ENCODE peak calls at places on chromosomes 5 and 9, in ten cellular contexts. One of them, this sample, is unnamed.

GRCh38 chr5:73867344-73868335 is 241.6 kb downstream of the ARHGEF28 start:
- DNase-seq in adipocyte: peak
- DNase-seq in HuH-7: no peak
- DNase-seq in osteoblast: peak
- DNase-seq in H9: no peak
- DNase-seq in activated T-cell treated with anti-CD3 and anti-CD28 coated beads for 24 hours: no peak
- DNase-seq in left ventricle myocardium inferior: no peak
- DNase-seq in NAMALWA: no peak
- DNase-seq in NCI-H2171: no peak
- DNase-seq in activated CD4-positive, alpha-beta T cell treated with anti-CD3 and anti-CD28 coated beads for 4 hours: no peak
- DNase-seq in this sample: no peak

GRCh38 chr5:134561871-134562296 is 36.4 kb downstream of the JADE2 start:
- DNase-seq in HuH-7: peak
- DNase-seq in left ventricle myocardium inferior: peak
- DNase-seq in activated T-cell treated with anti-CD3 and anti-CD28 coated beads for 24 hours: no peak
- DNase-seq in H9: peak
- DNase-seq in NCI-H2171: no peak
- DNase-seq in activated CD4-positive, alpha-beta T cell treated with anti-CD3 and anti-CD28 coated beads for 4 hours: no peak
- DNase-seq in NAMALWA: no peak
- DNase-seq in osteoblast: peak
- DNase-seq in adipocyte: peak
- DNase-seq in this sample: no peak

GRCh38 chr9:126857261-126857960 is 3.0 kb upstream of the ZBTB34 start:
- DNase-seq in activated T-cell treated with anti-CD3 and anti-CD28 coated beads for 24 hours: no peak
- DNase-seq in NAMALWA: no peak
- DNase-seq in adipocyte: no peak
- DNase-seq in HuH-7: no peak
- DNase-seq in H9: no peak
- DNase-seq in NCI-H2171: no peak
- DNase-seq in activated CD4-positive, alpha-beta T cell treated with anti-CD3 and anti-CD28 coated beads for 4 hours: no peak
- DNase-seq in osteoblast: no peak
- DNase-seq in left ventricle myocardium inferior: no peak
- DNase-seq in this sample: no peak

GRCh38 chr9:133979124-133979920 is 12.8 kb downstream of the VAV2 start:
- DNase-seq in NCI-H2171: no peak
- DNase-seq in H9: peak
- DNase-seq in activated CD4-positive, alpha-beta T cell treated with anti-CD3 and anti-CD28 coated beads for 4 hours: no peak
- DNase-seq in activated T-cell treated with anti-CD3 and anti-CD28 coated beads for 24 hours: no peak
- DNase-seq in adipocyte: no peak
- DNase-seq in HuH-7: peak
- DNase-seq in NAMALWA: peak
- DNase-seq in left ventricle myocardium inferior: peak
- DNase-seq in osteoblast: peak
- DNase-seq in this sample: no peak

GRCh38 chr9:115115117-115115880 is 2.7 kb downstream of the TNC start:
- DNase-seq in activated CD4-positive, alpha-beta T cell treated with anti-CD3 and anti-CD28 coated beads for 4 hours: no peak
- DNase-seq in activated T-cell treated with anti-CD3 and anti-CD28 coated beads for 24 hours: no peak
- DNase-seq in left ventricle myocardium inferior: no peak
- DNase-seq in adipocyte: peak
- DNase-seq in NCI-H2171: no peak
- DNase-seq in HuH-7: no peak
- DNase-seq in NAMALWA: no peak
- DNase-seq in H9: no peak
- DNase-seq in osteoblast: no peak
- DNase-seq in this sample: no peak

GRCh38 chr5:148826082-148826971 is at the start of gene ADRB2:
- DNase-seq in activated T-cell treated with anti-CD3 and anti-CD28 coated beads for 24 hours: peak
- DNase-seq in NAMALWA: peak
- DNase-seq in adipocyte: peak
- DNase-seq in left ventricle myocardium inferior: peak
- DNase-seq in activated CD4-positive, alpha-beta T cell treated with anti-CD3 and anti-CD28 coated beads for 4 hours: peak
- DNase-seq in H9: peak
- DNase-seq in NCI-H2171: no peak
- DNase-seq in HuH-7: peak
- DNase-seq in osteoblast: peak
- DNase-seq in this sample: peak

GRCh38 chr9:137550241-137550621 is at the start of gene PNPLA7:
- DNase-seq in activated T-cell treated with anti-CD3 and anti-CD28 coated beads for 24 hours: peak
- DNase-seq in osteoblast: peak
- DNase-seq in H9: peak
- DNase-seq in NAMALWA: peak
- DNase-seq in NCI-H2171: peak
- DNase-seq in left ventricle myocardium inferior: peak
- DNase-seq in HuH-7: peak
- DNase-seq in adipocyte: peak
- DNase-seq in activated CD4-positive, alpha-beta T cell treated with anti-CD3 and anti-CD28 coated beads for 4 hours: peak
- DNase-seq in this sample: no peak

GRCh38 chr5:26737763-26738162 is 300.6 kb downstream of the CDH9 start:
- DNase-seq in HuH-7: no peak
- DNase-seq in NAMALWA: no peak
- DNase-seq in left ventricle myocardium inferior: no peak
- DNase-seq in adipocyte: no peak
- DNase-seq in NCI-H2171: no peak
- DNase-seq in H9: no peak
- DNase-seq in activated T-cell treated with anti-CD3 and anti-CD28 coated beads for 24 hours: no peak
- DNase-seq in activated CD4-positive, alpha-beta T cell treated with anti-CD3 and anti-CD28 coated beads for 4 hours: no peak
- DNase-seq in osteoblast: no peak
- DNase-seq in this sample: no peak

GRCh38 chr9:96383165-96383939 is at the start of gene SLC35D2:
- DNase-seq in NAMALWA: no peak
- DNase-seq in activated T-cell treated with anti-CD3 and anti-CD28 coated beads for 24 hours: no peak
- DNase-seq in left ventricle myocardium inferior: peak
- DNase-seq in activated CD4-positive, alpha-beta T cell treated with anti-CD3 and anti-CD28 coated beads for 4 hours: peak
- DNase-seq in adipocyte: peak
- DNase-seq in osteoblast: peak
- DNase-seq in NCI-H2171: no peak
- DNase-seq in HuH-7: peak
- DNase-seq in H9: peak
- DNase-seq in this sample: no peak

GRCh38 chr9:109246533-109246932 is 74.3 kb downstream of the EPB41L4B start:
- DNase-seq in NCI-H2171: no peak
- DNase-seq in activated CD4-positive, alpha-beta T cell treated with anti-CD3 and anti-CD28 coated beads for 4 hours: no peak
- DNase-seq in adipocyte: no peak
- DNase-seq in NAMALWA: no peak
- DNase-seq in activated T-cell treated with anti-CD3 and anti-CD28 coated beads for 24 hours: no peak
- DNase-seq in HuH-7: no peak
- DNase-seq in H9: no peak
- DNase-seq in left ventricle myocardium inferior: no peak
- DNase-seq in osteoblast: no peak
- DNase-seq in this sample: no peak

GRCh38 chr5:116454417-116454927 is 120.2 kb downstream of the SEMA6A start:
- DNase-seq in adipocyte: peak
- DNase-seq in HuH-7: no peak
- DNase-seq in NCI-H2171: no peak
- DNase-seq in osteoblast: no peak
- DNase-seq in activated T-cell treated with anti-CD3 and anti-CD28 coated beads for 24 hours: no peak
- DNase-seq in activated CD4-positive, alpha-beta T cell treated with anti-CD3 and anti-CD28 coated beads for 4 hours: no peak
- DNase-seq in NAMALWA: no peak
- DNase-seq in H9: no peak
- DNase-seq in left ventricle myocardium inferior: no peak
- DNase-seq in this sample: peak

GRCh38 chr9:109901191-109901590 is 121.2 kb downstream of the PALM2AKAP2 start:
- DNase-seq in left ventricle myocardium inferior: no peak
- DNase-seq in HuH-7: no peak
- DNase-seq in H9: no peak
- DNase-seq in NAMALWA: no peak
- DNase-seq in activated CD4-positive, alpha-beta T cell treated with anti-CD3 and anti-CD28 coated beads for 4 hours: no peak
- DNase-seq in activated T-cell treated with anti-CD3 and anti-CD28 coated beads for 24 hours: no peak
- DNase-seq in adipocyte: no peak
- DNase-seq in osteoblast: no peak
- DNase-seq in NCI-H2171: no peak
- DNase-seq in this sample: no peak

GRCh38 chr9:36091028-36091953 is 45.2 kb upstream of the GLIPR2 start:
- DNase-seq in osteoblast: peak
- DNase-seq in NAMALWA: no peak
- DNase-seq in HuH-7: no peak
- DNase-seq in left ventricle myocardium inferior: no peak
- DNase-seq in activated CD4-positive, alpha-beta T cell treated with anti-CD3 and anti-CD28 coated beads for 4 hours: no peak
- DNase-seq in adipocyte: peak
- DNase-seq in activated T-cell treated with anti-CD3 and anti-CD28 coated beads for 24 hours: no peak
- DNase-seq in H9: no peak
- DNase-seq in NCI-H2171: no peak
- DNase-seq in this sample: no peak

GRCh38 chr9:82621446-82621845 is 441.5 kb downstream of the RASEF start:
- DNase-seq in adipocyte: no peak
- DNase-seq in osteoblast: peak
- DNase-seq in NAMALWA: no peak
- DNase-seq in NCI-H2171: no peak
- DNase-seq in H9: no peak
- DNase-seq in left ventricle myocardium inferior: no peak
- DNase-seq in activated T-cell treated with anti-CD3 and anti-CD28 coated beads for 24 hours: no peak
- DNase-seq in HuH-7: no peak
- DNase-seq in activated CD4-positive, alpha-beta T cell treated with anti-CD3 and anti-CD28 coated beads for 4 hours: no peak
- DNase-seq in this sample: no peak

GRCh38 chr5:135635471-135635870 is 56.7 kb upstream of the CXCL14 start:
- DNase-seq in osteoblast: no peak
- DNase-seq in H9: no peak
- DNase-seq in HuH-7: no peak
- DNase-seq in activated T-cell treated with anti-CD3 and anti-CD28 coated beads for 24 hours: no peak
- DNase-seq in adipocyte: no peak
- DNase-seq in left ventricle myocardium inferior: no peak
- DNase-seq in NCI-H2171: no peak
- DNase-seq in NAMALWA: no peak
- DNase-seq in activated CD4-positive, alpha-beta T cell treated with anti-CD3 and anti-CD28 coated beads for 4 hours: no peak
- DNase-seq in this sample: no peak

GRCh38 chr9:36744678-36745077 is 172.0 kb downstream of the MELK start:
- DNase-seq in activated T-cell treated with anti-CD3 and anti-CD28 coated beads for 24 hours: no peak
- DNase-seq in NAMALWA: no peak
- DNase-seq in adipocyte: no peak
- DNase-seq in NCI-H2171: no peak
- DNase-seq in H9: no peak
- DNase-seq in osteoblast: no peak
- DNase-seq in left ventricle myocardium inferior: no peak
- DNase-seq in activated CD4-positive, alpha-beta T cell treated with anti-CD3 and anti-CD28 coated beads for 4 hours: no peak
- DNase-seq in HuH-7: no peak
- DNase-seq in this sample: no peak

GRCh38 chr5:157046041-157046440 is 12.9 kb downstream of the HAVCR1 start:
- DNase-seq in HuH-7: no peak
- DNase-seq in left ventricle myocardium inferior: peak
- DNase-seq in NCI-H2171: no peak
- DNase-seq in osteoblast: no peak
- DNase-seq in activated CD4-positive, alpha-beta T cell treated with anti-CD3 and anti-CD28 coated beads for 4 hours: no peak
- DNase-seq in H9: no peak
- DNase-seq in adipocyte: peak
- DNase-seq in activated T-cell treated with anti-CD3 and anti-CD28 coated beads for 24 hours: no peak
- DNase-seq in NAMALWA: no peak
- DNase-seq in this sample: no peak

GRCh38 chr5:177314376-177315342 is 3.0 kb upstream of the MXD3 start:
- DNase-seq in activated T-cell treated with anti-CD3 and anti-CD28 coated beads for 24 hours: no peak
- DNase-seq in NCI-H2171: no peak
- DNase-seq in left ventricle myocardium inferior: no peak
- DNase-seq in adipocyte: no peak
- DNase-seq in activated CD4-positive, alpha-beta T cell treated with anti-CD3 and anti-CD28 coated beads for 4 hours: no peak
- DNase-seq in NAMALWA: no peak
- DNase-seq in H9: no peak
- DNase-seq in osteoblast: peak
- DNase-seq in HuH-7: no peak
- DNase-seq in this sample: no peak

GRCh38 chr9:33620738-33621439 is 96.8 kb downstream of the ANKRD18B start:
- DNase-seq in NCI-H2171: peak
- DNase-seq in left ventricle myocardium inferior: no peak
- DNase-seq in NAMALWA: no peak
- DNase-seq in osteoblast: peak
- DNase-seq in H9: no peak
- DNase-seq in activated CD4-positive, alpha-beta T cell treated with anti-CD3 and anti-CD28 coated beads for 4 hours: no peak
- DNase-seq in HuH-7: no peak
- DNase-seq in activated T-cell treated with anti-CD3 and anti-CD28 coated beads for 24 hours: no peak
- DNase-seq in adipocyte: peak
- DNase-seq in this sample: no peak

GRCh38 chr9:128632066-128632465 is 24.6 kb downstream of the DYNC2I2 start:
- DNase-seq in osteoblast: no peak
- DNase-seq in activated T-cell treated with anti-CD3 and anti-CD28 coated beads for 24 hours: no peak
- DNase-seq in NAMALWA: no peak
- DNase-seq in HuH-7: no peak
- DNase-seq in activated CD4-positive, alpha-beta T cell treated with anti-CD3 and anti-CD28 coated beads for 4 hours: no peak
- DNase-seq in H9: no peak
- DNase-seq in NCI-H2171: no peak
- DNase-seq in adipocyte: no peak
- DNase-seq in left ventricle myocardium inferior: no peak
- DNase-seq in this sample: no peak

GRCh38 chr9:138044485-138045383 is 167.2 kb downstream of the CACNA1B start:
- DNase-seq in HuH-7: no peak
- DNase-seq in adipocyte: no peak
- DNase-seq in NAMALWA: no peak
- DNase-seq in activated CD4-positive, alpha-beta T cell treated with anti-CD3 and anti-CD28 coated beads for 4 hours: no peak
- DNase-seq in NCI-H2171: no peak
- DNase-seq in H9: no peak
- DNase-seq in osteoblast: no peak
- DNase-seq in left ventricle myocardium inferior: no peak
- DNase-seq in activated T-cell treated with anti-CD3 and anti-CD28 coated beads for 24 hours: no peak
- DNase-seq in this sample: no peak

This sample was measured in GOT3.